ENCODE peak calls at places on chromosomes 2 and 18, in seven cellular contexts. N is endodermal cell, F is NCI-H510A treated with DMSO at 0.1 percent for 48 hours, G is AML-193, S is dermis blood vessel endothelial cell, J is left ventricle myocardium inferior, Y is activated T-cell treated with anti-CD3 and anti-CD28 coated beads for 1 hour. P is an unnamed sample.

GRCh38 chr2:137837830-137838229 is 126.4 kb upstream of the HNMT start:
- DNase-seq in N (no peak), F (no peak), G (peak), S (no peak), J (no peak), Y (no peak), P (no peak)

GRCh38 chr2:3198119-3198518 is 179.5 kb downstream of the EIPR1 start:
- DNase-seq in N (peak), F (peak), G (no peak), S (peak), J (no peak), Y (no peak), P (no peak)

GRCh38 chr2:15506231-15506819 is 54.8 kb downstream of the NBAS start:
- DNase-seq in N (no peak), F (no peak), G (no peak), S (no peak), J (no peak), Y (no peak), P (no peak)

GRCh38 chr2:85457877-85458316 is 39.4 kb downstream of the SH2D6 start:
- DNase-seq in N (no peak), F (no peak), G (no peak), S (no peak), J (no peak), Y (no peak), P (no peak)

GRCh38 chr2:167151894-167152293 is 263.6 kb downstream of the XIRP2 start:
- DNase-seq in N (no peak), F (no peak), G (no peak), S (no peak), J (no peak), Y (no peak), P (no peak)

GRCh38 chr18:10306779-10307178 is 147.7 kb upstream of the APCDD1 start:
- DNase-seq in N (no peak), F (no peak), G (no peak), S (no peak), J (no peak), Y (no peak), P (no peak)

GRCh38 chr2:134397146-134397896 is 143.4 kb downstream of the MGAT5 start:
- DNase-seq in N (no peak), F (no peak), G (peak), S (no peak), J (no peak), Y (no peak), P (no peak)

GRCh38 chr18:65725421-65726050 is 25.3 kb upstream of the CDH7 start:
- DNase-seq in N (peak), F (peak), G (no peak), S (no peak), J (no peak), Y (no peak), P (no peak)

GRCh38 chr2:44537264-44537663 is 175.5 kb downstream of the CAMKMT start:
- DNase-seq in N (no peak), F (no peak), G (no peak), S (no peak), J (no peak), Y (no peak), P (no peak)

GRCh38 chr2:182897137-182897536 is 30.7 kb upstream of the FRZB start:
- DNase-seq in N (no peak), F (no peak), G (no peak), S (no peak), J (no peak), Y (no peak), P (no peak)

GRCh38 chr2:23925702-23926288 is 1.1 kb downstream of the ATAD2B start:
- DNase-seq in N (no peak), F (peak), G (peak), S (peak), J (peak), Y (peak), P (peak)

GRCh38 chr2:29844713-29845320 is 76.6 kb downstream of the ALK start:
- DNase-seq in N (no peak), F (no peak), G (no peak), S (no peak), J (no peak), Y (no peak), P (no peak)

GRCh38 chr2:119371111-119371510 is 4.3 kb downstream of the DBI start:
- DNase-seq in N (peak), F (no peak), G (no peak), S (no peak), J (no peak), Y (no peak), P (peak)

GRCh38 chr2:156810094-156810493 is 373.9 kb downstream of the GPD2 start:
- DNase-seq in N (no peak), F (no peak), G (no peak), S (no peak), J (no peak), Y (no peak), P (no peak)

GRCh38 chr2:67036446-67036845 is 360.7 kb upstream of the ETAA1 start:
- DNase-seq in N (no peak), F (no peak), G (no peak), S (no peak), J (no peak), Y (no peak), P (no peak)

GRCh38 chr2:203893386-203893785 is 25.8 kb downstream of the CTLA4 start:
- DNase-seq in N (no peak), F (no peak), G (no peak), S (peak), J (peak), Y (no peak), P (peak)

GRCh38 chr2:3223080-3223923 is 154.3 kb downstream of the EIPR1 start:
- DNase-seq in N (peak), F (no peak), G (no peak), S (peak), J (no peak), Y (peak), P (no peak)

GRCh38 chr2:101295895-101296294 is 12.6 kb downstream of the RNF149 start:
- DNase-seq in N (no peak), F (no peak), G (no peak), S (peak), J (no peak), Y (no peak), P (no peak)

GRCh38 chr2:111703759-111704158 is 180.2 kb downstream of the ANAPC1 start:
- DNase-seq in N (peak), F (no peak), G (no peak), S (no peak), J (no peak), Y (no peak), P (no peak)

GRCh38 chr2:100878000-100878786 is 58.3 kb downstream of the NPAS2 start:
- DNase-seq in N (peak), F (no peak), G (no peak), S (no peak), J (peak), Y (no peak), P (no peak)

GRCh38 chr2:202064881-202065230 is 8.2 kb upstream of the KIAA2012 start:
- DNase-seq in N (no peak), F (no peak), G (no peak), S (no peak), J (no peak), Y (no peak), P (no peak)

GRCh38 chr2:65558748-65559147 is 126.3 kb upstream of the SPRED2 start:
- DNase-seq in N (peak), F (no peak), G (no peak), S (no peak), J (no peak), Y (no peak), P (no peak)

GRCh38 chr2:238848941-238849853 is 1.3 kb downstream of the TWIST2 start:
- DNase-seq in N (peak), F (no peak), G (no peak), S (no peak), J (no peak), Y (no peak), P (no peak)

GRCh38 chr2:224221455-224221913 is 180.4 kb downstream of the FAM124B start:
- DNase-seq in N (peak), F (no peak), G (no peak), S (peak), J (no peak), Y (no peak), P (no peak)

GRCh38 chr2:42568431-42569115 is at the start of gene MTA3:
- DNase-seq in N (peak), F (peak), G (no peak), S (peak), J (peak), Y (peak), P (peak)

GRCh38 chr2:54881759-54882158 is 158.3 kb downstream of the EML6 start:
- DNase-seq in N (no peak), F (no peak), G (no peak), S (no peak), J (no peak), Y (no peak), P (no peak)

GRCh38 chr2:132429941-132430573 is 13.5 kb downstream of the GPR39 start:
- DNase-seq in N (peak), F (no peak), G (no peak), S (no peak), J (no peak), Y (no peak), P (no peak)

GRCh38 chr2:229610871-229611270 is 103.5 kb downstream of the DNER start:
- DNase-seq in N (no peak), F (no peak), G (no peak), S (peak), J (no peak), Y (no peak), P (no peak)

GRCh38 chr18:56162871-56163270 is 475.5 kb downstream of the TXNL1 start:
- DNase-seq in N (no peak), F (no peak), G (no peak), S (no peak), J (no peak), Y (no peak), P (no peak)

GRCh38 chr18:57957210-57957609 is 86.8 kb upstream of the NEDD4L start:
- DNase-seq in N (no peak), F (no peak), G (no peak), S (no peak), J (no peak), Y (no peak), P (no peak)

GRCh38 chr2:149552226-149552625 is 35.3 kb downstream of the MMADHC start:
- DNase-seq in N (no peak), F (no peak), G (no peak), S (no peak), J (no peak), Y (no peak), P (no peak)

GRCh38 chr2:220811952-220812570 is 760.0 kb downstream of the EPHA4 start:
- DNase-seq in N (no peak), F (no peak), G (no peak), S (no peak), J (no peak), Y (no peak), P (no peak)

GRCh38 chr2:160742679-160743078 is 249.1 kb upstream of the RBMS1 start:
- DNase-seq in N (no peak), F (no peak), G (peak), S (no peak), J (no peak), Y (no peak), P (no peak)

GRCh38 chr2:145744541-145745386 is 1224.8 kb upstream of the ZEB2 start:
- DNase-seq in N (no peak), F (no peak), G (no peak), S (peak), J (no peak), Y (no peak), P (no peak)

GRCh38 chr2:84849271-84849952 is 31.5 kb downstream of the TRABD2A start:
- DNase-seq in N (peak), F (no peak), G (no peak), S (no peak), J (no peak), Y (no peak), P (no peak)

GRCh38 chr18:33440011-33440383 is 524 bp downstream of the CCDC178 start:
- DNase-seq in N (peak), F (peak), G (no peak), S (peak), J (peak), Y (no peak), P (peak)

GRCh38 chr18:48917579-48918101 is 33.1 kb downstream of the SMAD7 start:
- DNase-seq in N (peak), F (no peak), G (no peak), S (no peak), J (no peak), Y (no peak), P (no peak)